ENCODE peak calls at places on chromosomes 5 and 9, in nine cellular contexts. One of them, this sample, is unnamed. For H3K4me1, the result is how much of the 10 kb centered on the place peaks cover.

GRCh38 chr5:1405539-1406530 is 39.4 kb downstream of the SLC6A3 start:
- DNase-seq in HCT116: no peak
- DNase-seq in uterus: no peak
- DNase-seq in body of pancreas: no peak
- DNase-seq in transverse colon: no peak
- DNase-seq in K562: no peak
- DNase-seq in thyroid gland: no peak
- DNase-seq in heart left ventricle: no peak
- DNase-seq in A549: no peak
- DNase-seq in this sample: no peak

GRCh38 chr5:166401391-166401790 is 1890.1 kb upstream of the WWC1 start:
- DNase-seq in HCT116: no peak
- DNase-seq in uterus: no peak
- DNase-seq in body of pancreas: no peak
- DNase-seq in transverse colon: no peak
- DNase-seq in K562: no peak
- DNase-seq in thyroid gland: no peak
- DNase-seq in heart left ventricle: no peak
- DNase-seq in A549: no peak
- DNase-seq in this sample: no peak

GRCh38 chr9:78694950-78695349 is 398.0 kb downstream of the PSAT1 start:
- DNase-seq in HCT116: no peak
- DNase-seq in uterus: no peak
- DNase-seq in body of pancreas: no peak
- DNase-seq in transverse colon: no peak
- DNase-seq in K562: no peak
- DNase-seq in thyroid gland: no peak
- DNase-seq in heart left ventricle: no peak
- DNase-seq in A549: no peak
- DNase-seq in this sample: no peak

GRCh38 chr5:97501286-97501964 is 318.4 kb upstream of the RIOK2 start:
- DNase-seq in HCT116: no peak
- DNase-seq in uterus: no peak
- DNase-seq in body of pancreas: no peak
- DNase-seq in transverse colon: no peak
- DNase-seq in K562: no peak
- DNase-seq in thyroid gland: no peak
- DNase-seq in heart left ventricle: no peak
- DNase-seq in A549: no peak
- DNase-seq in this sample: no peak

GRCh38 chr9:136399176-136400037 is 563 bp downstream of the SNAPC4 start:
- DNase-seq in HCT116: no peak
- DNase-seq in uterus: no peak
- DNase-seq in body of pancreas: peak
- DNase-seq in transverse colon: no peak
- DNase-seq in K562: no peak
- DNase-seq in thyroid gland: peak
- DNase-seq in heart left ventricle: no peak
- DNase-seq in A549: no peak
- DNase-seq in this sample: peak

GRCh38 chr9:23686257-23686656 is 139.8 kb downstream of the ELAVL2 start:
- DNase-seq in HCT116: no peak
- DNase-seq in uterus: no peak
- DNase-seq in body of pancreas: no peak
- DNase-seq in transverse colon: no peak
- DNase-seq in K562: no peak
- DNase-seq in thyroid gland: no peak
- DNase-seq in heart left ventricle: no peak
- DNase-seq in A549: no peak
- DNase-seq in this sample: no peak

GRCh38 chr5:80507663-80508062 is 19.8 kb downstream of the FAM151B start:
- DNase-seq in HCT116: no peak
- DNase-seq in uterus: no peak
- DNase-seq in body of pancreas: no peak
- DNase-seq in transverse colon: no peak
- DNase-seq in K562: no peak
- DNase-seq in thyroid gland: no peak
- DNase-seq in heart left ventricle: no peak
- DNase-seq in A549: no peak
- DNase-seq in this sample: no peak

GRCh38 chr9:89647366-89648128 is 42.7 kb downstream of the GADD45G start:
- DNase-seq in HCT116: no peak
- DNase-seq in uterus: no peak
- DNase-seq in body of pancreas: no peak
- DNase-seq in transverse colon: no peak
- DNase-seq in K562: no peak
- DNase-seq in thyroid gland: no peak
- DNase-seq in heart left ventricle: no peak
- DNase-seq in A549: no peak
- DNase-seq in this sample: no peak

GRCh38 chr9:100637787-100638186 is 59.9 kb downstream of the CAVIN4 start:
- DNase-seq in HCT116: no peak
- DNase-seq in uterus: no peak
- DNase-seq in body of pancreas: no peak
- DNase-seq in transverse colon: no peak
- DNase-seq in K562: no peak
- DNase-seq in thyroid gland: no peak
- DNase-seq in heart left ventricle: no peak
- DNase-seq in A549: no peak
- DNase-seq in this sample: no peak

GRCh38 chr5:23740029-23740428 is 232.6 kb downstream of the PRDM9 start:
- DNase-seq in HCT116: no peak
- DNase-seq in uterus: no peak
- DNase-seq in body of pancreas: no peak
- DNase-seq in transverse colon: no peak
- DNase-seq in K562: no peak
- DNase-seq in thyroid gland: no peak
- DNase-seq in heart left ventricle: no peak
- DNase-seq in A549: no peak
- DNase-seq in this sample: no peak

GRCh38 chr5:180349391-180349790 is 3.7 kb downstream of the GFPT2 start:
- DNase-seq in HCT116: no peak
- DNase-seq in uterus: no peak
- DNase-seq in body of pancreas: no peak
- DNase-seq in transverse colon: no peak
- DNase-seq in K562: no peak
- DNase-seq in thyroid gland: no peak
- DNase-seq in heart left ventricle: no peak
- DNase-seq in A549: no peak
- DNase-seq in this sample: no peak

GRCh38 chr5:62707539-62707938 is 128.9 kb downstream of the LRRC70 start:
- DNase-seq in HCT116: no peak
- DNase-seq in uterus: no peak
- DNase-seq in body of pancreas: no peak
- DNase-seq in transverse colon: no peak
- DNase-seq in K562: no peak
- DNase-seq in thyroid gland: no peak
- DNase-seq in heart left ventricle: no peak
- DNase-seq in A549: no peak
- DNase-seq in this sample: no peak

GRCh38 chr9:105188746-105189145 is 55.7 kb upstream of the SLC44A1 start:
- DNase-seq in HCT116: no peak
- DNase-seq in uterus: no peak
- DNase-seq in body of pancreas: no peak
- DNase-seq in transverse colon: no peak
- DNase-seq in K562: no peak
- DNase-seq in thyroid gland: no peak
- DNase-seq in heart left ventricle: no peak
- DNase-seq in A549: no peak
- DNase-seq in this sample: no peak

GRCh38 chr5:9781882-9782281 is 151.7 kb upstream of the TAS2R1 start:
- DNase-seq in HCT116: no peak
- DNase-seq in uterus: no peak
- DNase-seq in body of pancreas: no peak
- DNase-seq in transverse colon: no peak
- DNase-seq in K562: no peak
- DNase-seq in thyroid gland: no peak
- DNase-seq in heart left ventricle: no peak
- DNase-seq in A549: no peak
- DNase-seq in this sample: no peak

GRCh38 chr5:81703840-81704239 is 47.1 kb downstream of the SSBP2 start:
- DNase-seq in HCT116: no peak
- DNase-seq in uterus: no peak
- DNase-seq in body of pancreas: no peak
- DNase-seq in transverse colon: no peak
- DNase-seq in K562: no peak
- DNase-seq in thyroid gland: no peak
- DNase-seq in heart left ventricle: no peak
- DNase-seq in A549: no peak
- DNase-seq in this sample: no peak

GRCh38 chr5:14108170-14108996 is 34.8 kb upstream of the TRIO start:
- DNase-seq in HCT116: peak
- DNase-seq in uterus: peak
- DNase-seq in body of pancreas: peak
- DNase-seq in transverse colon: peak
- DNase-seq in K562: peak
- DNase-seq in thyroid gland: peak
- DNase-seq in heart left ventricle: peak
- DNase-seq in A549: peak
- DNase-seq in this sample: peak

GRCh38 chr5:29885595-29885994 is 1307.9 kb upstream of the CDH6 start:
- DNase-seq in HCT116: no peak
- DNase-seq in uterus: no peak
- DNase-seq in body of pancreas: no peak
- DNase-seq in transverse colon: no peak
- DNase-seq in K562: no peak
- DNase-seq in thyroid gland: no peak
- DNase-seq in heart left ventricle: no peak
- DNase-seq in A549: no peak
- DNase-seq in this sample: no peak

GRCh38 chr5:63959177-63959982 is 2.9 kb downstream of the HTR1A start:
- DNase-seq in HCT116: no peak
- DNase-seq in uterus: no peak
- DNase-seq in body of pancreas: peak
- DNase-seq in transverse colon: no peak
- DNase-seq in K562: no peak
- DNase-seq in thyroid gland: no peak
- DNase-seq in heart left ventricle: no peak
- DNase-seq in A549: no peak
- DNase-seq in this sample: peak

GRCh38 chr5:93599427-93600146 is 16.6 kb downstream of the NR2F1 start:
- DNase-seq in HCT116: no peak
- DNase-seq in uterus: no peak
- DNase-seq in body of pancreas: no peak
- DNase-seq in transverse colon: no peak
- DNase-seq in K562: no peak
- DNase-seq in thyroid gland: no peak
- DNase-seq in heart left ventricle: no peak
- DNase-seq in A549: no peak
- DNase-seq in this sample: no peak

GRCh38 chr5:134525687-134526482 is 415 bp downstream of the JADE2 start:
- DNase-seq in HCT116: no peak
- DNase-seq in uterus: peak
- DNase-seq in body of pancreas: peak
- DNase-seq in transverse colon: peak
- DNase-seq in K562: peak
- DNase-seq in thyroid gland: peak
- DNase-seq in heart left ventricle: peak
- DNase-seq in A549: peak
- DNase-seq in this sample: peak
- TF ChIP-seq POLR2A in HCT116: peak
- TF ChIP-seq POLR2A in uterus: peak
- TF ChIP-seq POLR2A in body of pancreas: peak
- TF ChIP-seq POLR2A in transverse colon: peak
- TF ChIP-seq POLR2A in K562: no peak
- TF ChIP-seq POLR2A in thyroid gland: peak
- TF ChIP-seq POLR2A in heart left ventricle: no peak
- TF ChIP-seq POLR2A in A549: peak
- TF ChIP-seq POLR2A in this sample: no peak

GRCh38 chr9:114075602-114076001 is 2.5 kb downstream of the AMBP start:
- DNase-seq in HCT116: no peak
- DNase-seq in uterus: no peak
- DNase-seq in body of pancreas: no peak
- DNase-seq in transverse colon: no peak
- DNase-seq in K562: no peak
- DNase-seq in thyroid gland: no peak
- DNase-seq in heart left ventricle: no peak
- DNase-seq in A549: no peak
- DNase-seq in this sample: no peak
- H3K4me1 ChIP-seq in HCT116: under half
- H3K4me1 ChIP-seq in uterus: under half
- H3K4me1 ChIP-seq in body of pancreas: half or more
- H3K4me1 ChIP-seq in transverse colon: under half
- H3K4me1 ChIP-seq in K562: under half
- H3K4me1 ChIP-seq in thyroid gland: under half
- H3K4me1 ChIP-seq in heart left ventricle: under half
- H3K4me1 ChIP-seq in A549: under half
- H3K4me1 ChIP-seq in this sample: under half

GRCh38 chr5:172768573-172769323 is 2.2 kb downstream of the DUSP1 start:
- DNase-seq in HCT116: no peak
- DNase-seq in uterus: peak
- DNase-seq in body of pancreas: peak
- DNase-seq in transverse colon: peak
- DNase-seq in K562: no peak
- DNase-seq in thyroid gland: peak
- DNase-seq in heart left ventricle: no peak
- DNase-seq in A549: no peak
- DNase-seq in this sample: no peak
- TF ChIP-seq POLR2A in HCT116: no peak
- TF ChIP-seq POLR2A in uterus: no peak
- TF ChIP-seq POLR2A in body of pancreas: peak
- TF ChIP-seq POLR2A in transverse colon: peak
- TF ChIP-seq POLR2A in K562: no peak
- TF ChIP-seq POLR2A in thyroid gland: no peak
- TF ChIP-seq POLR2A in heart left ventricle: peak
- TF ChIP-seq POLR2A in A549: peak
- TF ChIP-seq POLR2A in this sample: no peak

GRCh38 chr9:114387678-114388431 is at the start of gene AKNA:
- DNase-seq in HCT116: no peak
- DNase-seq in uterus: peak
- DNase-seq in body of pancreas: peak
- DNase-seq in transverse colon: peak
- DNase-seq in K562: no peak
- DNase-seq in thyroid gland: peak
- DNase-seq in heart left ventricle: peak
- DNase-seq in A549: no peak
- DNase-seq in this sample: peak
- H3K4me1 ChIP-seq in HCT116: under half
- H3K4me1 ChIP-seq in uterus: under half
- H3K4me1 ChIP-seq in body of pancreas: under half
- H3K4me1 ChIP-seq in transverse colon: under half
- H3K4me1 ChIP-seq in K562: under half
- H3K4me1 ChIP-seq in thyroid gland: half or more
- H3K4me1 ChIP-seq in heart left ventricle: half or more
- H3K4me1 ChIP-seq in A549: under half
- H3K4me1 ChIP-seq in this sample: under half

GRCh38 chr5:74109344-74109743 is 483.3 kb downstream of the ARHGEF28 start:
- DNase-seq in HCT116: no peak
- DNase-seq in uterus: no peak
- DNase-seq in body of pancreas: no peak
- DNase-seq in transverse colon: no peak
- DNase-seq in K562: no peak
- DNase-seq in thyroid gland: no peak
- DNase-seq in heart left ventricle: no peak
- DNase-seq in A549: no peak
- DNase-seq in this sample: no peak
- TF ChIP-seq POLR2A in HCT116: no peak
- TF ChIP-seq POLR2A in uterus: no peak
- TF ChIP-seq POLR2A in body of pancreas: no peak
- TF ChIP-seq POLR2A in transverse colon: no peak
- TF ChIP-seq POLR2A in K562: no peak
- TF ChIP-seq POLR2A in thyroid gland: no peak
- TF ChIP-seq POLR2A in heart left ventricle: no peak
- TF ChIP-seq POLR2A in A549: no peak
- TF ChIP-seq POLR2A in this sample: no peak

GRCh38 chr9:127919253-127919815 is 2.5 kb upstream of the ST6GALNAC4 start:
- DNase-seq in HCT116: peak
- DNase-seq in uterus: peak
- DNase-seq in body of pancreas: peak
- DNase-seq in transverse colon: peak
- DNase-seq in K562: peak
- DNase-seq in thyroid gland: peak
- DNase-seq in heart left ventricle: peak
- DNase-seq in A549: peak
- DNase-seq in this sample: no peak
- H3K4me1 ChIP-seq in HCT116: half or more
- H3K4me1 ChIP-seq in uterus: under half
- H3K4me1 ChIP-seq in body of pancreas: half or more
- H3K4me1 ChIP-seq in transverse colon: under half
- H3K4me1 ChIP-seq in K562: half or more
- H3K4me1 ChIP-seq in thyroid gland: under half
- H3K4me1 ChIP-seq in heart left ventricle: half or more
- H3K4me1 ChIP-seq in A549: half or more
- H3K4me1 ChIP-seq in this sample: under half